ENCODE peak calls at places on chromosome 14, in four cellular contexts. G is A549, C is HepG2, L is K562. R is an unnamed sample.
A peak's percentile ranks its signal among the peaks of the same experiment; 100 is the strongest.

GRCh38 chr14:22113401-22113800 is 439.8 kb upstream of the OR4E1 start:
- DNase-seq in C (no peak), G (no peak), L (no peak), R (no peak)

GRCh38 chr14:102396531-102396930 is 33.8 kb downstream of the TECPR2 start:
- DNase-seq in L (no peak), G (no peak), C (no peak), R (no peak)

GRCh38 chr14:75234173-75234855 is 44.3 kb upstream of the FOS start:
- DNase-seq in G (peak; percentile 51), L (peak; percentile 72), C (peak; percentile 31), R (no peak)

GRCh38 chr14:104099096-104100041 is 13.9 kb downstream of the ASPG start:
- DNase-seq in C (no peak), L (no peak), G (no peak), R (no peak)

GRCh38 chr14:104743461-104744380 is 9.2 kb upstream of the SIVA1 start:
- DNase-seq in C (no peak), L (no peak), G (no peak), R (no peak)

GRCh38 chr14:69662636-69663321 is 51.4 kb downstream of the SUSD6 start:
- DNase-seq in C (no peak), G (no peak), L (no peak), R (no peak)

GRCh38 chr14:36666416-36667206 is 5.0 kb downstream of the PAX9 start:
- DNase-seq in L (no peak), G (no peak), C (no peak), R (no peak)

GRCh38 chr14:56150645-56151345 is 32.6 kb downstream of the PELI2 start:
- DNase-seq in C (no peak), G (peak; percentile 12), L (no peak), R (no peak)

GRCh38 chr14:77314043-77314442 is 6.6 kb downstream of the POMT2 start:
- DNase-seq in C (no peak), G (peak; percentile 84), L (no peak), R (no peak)

GRCh38 chr14:33842299-33842698 is 108.6 kb downstream of the EGLN3 start:
- DNase-seq in C (no peak), L (no peak), G (peak; percentile 19), R (no peak)

GRCh38 chr14:61126083-61126962 is 145.3 kb downstream of the SLC38A6 start:
- DNase-seq in C (no peak), G (no peak), L (no peak), R (no peak)

GRCh38 chr14:74920281-74920680 is 2.8 kb downstream of the RPS6KL1 start:
- DNase-seq in C (no peak), L (no peak), G (no peak), R (no peak)

GRCh38 chr14:104299993-104300761 is 161.8 kb downstream of the KIF26A start:
- DNase-seq in L (no peak), G (no peak), C (no peak), R (no peak)

GRCh38 chr14:77491056-77491455 is 7.6 kb downstream of the ISM2 start:
- DNase-seq in G (no peak), L (no peak), C (no peak), R (no peak)

GRCh38 chr14:71139058-71139946 is 232.0 kb downstream of the PCNX1 start:
- DNase-seq in L (peak; percentile 66), G (peak; percentile 53), C (peak; percentile 31), R (peak; percentile 17)

GRCh38 chr14:75440733-75441474 is 13.1 kb downstream of the JDP2 start:
- DNase-seq in L (no peak), G (no peak), C (no peak), R (no peak)

GRCh38 chr14:32078794-32079663 is 1.9 kb downstream of the ARHGAP5 start:
- DNase-seq in L (peak; percentile 32), G (peak; percentile 24), C (peak; percentile 96), R (no peak)

GRCh38 chr14:102139248-102140026 is at the start of gene WDR20:
- DNase-seq in G (peak; percentile 98), L (peak; percentile 96), C (peak; percentile 95), R (peak; percentile 93)

GRCh38 chr14:105132921-105133320 is 35.7 kb downstream of the JAG2 start:
- DNase-seq in G (no peak), C (no peak), L (no peak), R (no peak)

DNA sequence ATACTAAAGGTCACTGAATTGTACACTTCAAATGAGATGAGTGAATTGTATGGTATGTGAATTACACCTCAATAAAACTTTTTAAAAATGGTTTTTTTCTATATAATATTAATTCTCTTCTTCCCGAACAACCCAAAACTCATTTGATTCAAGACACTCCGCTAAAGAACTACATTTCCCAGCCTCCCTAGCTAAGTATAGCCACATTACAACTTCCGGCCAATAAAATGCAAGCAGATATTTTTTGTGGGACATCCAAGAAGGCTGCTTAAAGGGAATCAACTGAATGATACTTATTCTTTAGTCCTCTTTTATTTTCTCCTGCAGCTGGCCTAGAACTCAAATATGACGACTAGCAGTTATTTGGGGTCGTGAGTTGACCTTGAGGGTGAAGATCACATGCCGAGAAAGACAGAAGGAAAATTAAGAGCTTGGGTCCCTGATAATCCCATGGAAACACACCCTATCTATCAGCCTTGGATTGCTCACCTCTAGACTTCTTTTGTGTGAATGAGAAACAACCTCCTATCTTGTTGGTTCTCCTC is 187.3 kb downstream of the TTC8 start:
- DNase-seq in L (peak; percentile 7), G (peak; percentile 38), C (no peak), R (no peak)
- TF ChIP-seq KDM1A in L (no peak), G (no peak), C (no peak), R (no peak)

GRCh38 chr14:100536721-100537700 is 50.2 kb downstream of the BEGAIN start:
- DNase-seq in L (no peak), C (no peak), G (no peak), R (no peak)
- TF ChIP-seq MYC in L (no peak), C (no peak), G (no peak), R (no peak)

GRCh38 chr14:53306267-53306721 is 153.2 kb upstream of the DDHD1 start:
- DNase-seq in L (peak; percentile 30), C (peak; percentile 19), G (peak; percentile 47), R (no peak)
- H3K4me3 ChIP-seq in L (no peak overlapping the region), C (peak overlapping the region; percentile 80), G (peak overlapping the region; percentile 29), R (peak overlapping the region; percentile 74)

DNA sequence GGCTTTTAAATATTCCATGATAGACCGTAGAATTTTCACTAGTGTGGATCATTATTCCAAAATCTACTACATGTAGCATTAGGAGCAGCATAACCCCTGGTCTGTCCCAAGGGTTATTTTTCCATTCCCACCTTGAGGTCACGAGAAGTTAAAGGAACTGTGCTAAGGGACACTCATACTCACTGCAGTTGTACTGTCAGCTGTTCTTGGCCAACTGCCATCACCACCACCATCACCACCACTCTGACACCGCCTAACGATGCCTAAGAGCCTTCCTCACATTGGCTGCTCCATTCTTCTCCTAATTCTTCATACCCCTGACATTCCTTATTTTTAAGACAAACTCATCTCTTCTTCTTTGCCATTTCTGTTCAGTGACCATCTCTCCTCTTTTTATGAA is 13.4 kb upstream of the PTGDR start:
- DNase-seq in L (no peak), G (no peak), C (no peak), R (no peak)
- TF ChIP-seq KDM1A in L (no peak), G (no peak), C (no peak), R (no peak)